ENCODE peak calls at places on chromosome X, in ten cellular contexts. P, M, D, K, J, A, N, E, X and F are unnamed samples. For H3K4me1, the result is how much of the 10 kb centered on the place peaks cover.

GRCh38 chrX:54043696-54044125 is 562 bp downstream of the PHF8 start:
- DNase-seq in P (no peak), M (peak), D (peak), K (no peak), J (peak), A (peak), N (no peak), E (peak), X (no peak), F (peak)

GRCh38 chrX:149286940-149287349 is 218.2 kb downstream of the IDS start:
- DNase-seq in P (peak), M (peak), D (peak), K (peak), J (peak), A (peak), N (peak), E (peak), X (peak), F (no peak)

GRCh38 chrX:134568617-134569016 is 89.7 kb downstream of the PLAC1 start:
- DNase-seq in P (no peak), M (no peak), D (no peak), K (no peak), J (no peak), A (no peak), N (no peak), E (no peak), X (no peak), F (no peak)

GRCh38 chrX:36898301-36898700 is 109.9 kb upstream of the FAM47C start:
- DNase-seq in P (no peak), M (peak), D (no peak), K (no peak), J (no peak), A (peak), N (no peak), E (no peak), X (no peak), F (no peak)

GRCh38 chrX:76509775-76510174 is 82.3 kb downstream of the MAGEE1 start:
- DNase-seq in P (no peak), M (no peak), D (no peak), K (no peak), J (no peak), A (no peak), N (no peak), E (no peak), X (no peak), F (no peak)

GRCh38 chrX:102712967-102713677 is 874 bp downstream of the GPRASP2 start:
- DNase-seq in P (peak), M (peak), D (peak), K (peak), J (peak), A (no peak), N (no peak), E (peak), X (peak), F (peak)

GRCh38 chrX:69015564-69016218 is 149.6 kb downstream of the PJA1 start:
- DNase-seq in P (no peak), M (no peak), D (no peak), K (no peak), J (no peak), A (no peak), N (no peak), E (no peak), X (no peak), F (no peak)

GRCh38 chrX:137424679-137425078 is 141.2 kb upstream of the ZIC3 start:
- DNase-seq in P (no peak), M (peak), D (no peak), K (no peak), J (no peak), A (no peak), N (no peak), E (no peak), X (no peak), F (no peak)

GRCh38 chrX:135651647-135652295 is 61.7 kb upstream of the CT45A1 start:
- DNase-seq in P (no peak), M (no peak), D (no peak), K (no peak), J (no peak), A (no peak), N (no peak), E (no peak), X (no peak), F (no peak)

GRCh38 chrX:68894142-68894512 is 65.3 kb downstream of the EFNB1 start:
- DNase-seq in P (no peak), M (no peak), D (no peak), K (no peak), J (no peak), A (no peak), N (no peak), E (no peak), X (no peak), F (peak)

GRCh38 chrX:115330498-115331138 is 41.1 kb downstream of the LUZP4 start:
- DNase-seq in P (peak), M (peak), D (peak), K (peak), J (no peak), A (peak), N (peak), E (peak), X (peak), F (peak)

GRCh38 chrX:41293269-41293668 is 40.7 kb upstream of the DDX3X start:
- DNase-seq in P (no peak), M (peak), D (peak), K (no peak), J (no peak), A (peak), N (no peak), E (no peak), X (peak), F (no peak)

GRCh38 chrX:120692319-120692718 is 62.5 kb upstream of the C1GALT1C1 start:
- DNase-seq in P (no peak), M (no peak), D (no peak), K (no peak), J (no peak), A (no peak), N (no peak), E (no peak), X (no peak), F (no peak)

GRCh38 chrX:140733766-140734342 is 24.3 kb downstream of the LINC00632 start:
- DNase-seq in P (no peak), M (peak), D (peak), K (no peak), J (no peak), A (peak), N (peak), E (no peak), X (peak), F (no peak)

GRCh38 chrX:120251471-120252011 is 929 bp downstream of the ZBTB33 start:
- DNase-seq in P (peak), M (peak), D (peak), K (peak), J (peak), A (peak), N (peak), E (peak), X (peak), F (no peak)

GRCh38 chrX:25084446-25084845 is 68.7 kb upstream of the ARX start:
- DNase-seq in P (no peak), M (no peak), D (no peak), K (no peak), J (no peak), A (no peak), N (no peak), E (no peak), X (no peak), F (no peak)

GRCh38 chrX:154483325-154483724 is 3.1 kb downstream of the UBL4A start:
- DNase-seq in P (no peak), M (no peak), D (no peak), K (no peak), J (no peak), A (no peak), N (no peak), E (no peak), X (no peak), F (no peak)

GRCh38 chrX:15911729-15912550 is 57.3 kb upstream of the AP1S2 start:
- DNase-seq in P (no peak), M (no peak), D (no peak), K (no peak), J (no peak), A (no peak), N (no peak), E (no peak), X (no peak), F (no peak)

GRCh38 chrX:22691966-22692565 is 307.7 kb upstream of the DDX53 start:
- DNase-seq in P (no peak), M (no peak), D (no peak), K (no peak), J (no peak), A (no peak), N (no peak), E (no peak), X (no peak), F (no peak)

GRCh38 chrX:84747516-84747915 is 245.3 kb upstream of the HDX start:
- DNase-seq in P (no peak), M (peak), D (no peak), K (no peak), J (no peak), A (no peak), N (no peak), E (no peak), X (no peak), F (no peak)

GRCh38 chrX:9638871-9639270 is 126.8 kb downstream of the GPR143 start:
- DNase-seq in P (no peak), M (no peak), D (no peak), K (no peak), J (no peak), A (no peak), N (no peak), E (no peak), X (no peak), F (no peak)

GRCh38 chrX:130974323-130974722 is 71.3 kb upstream of the ENOX2 start:
- DNase-seq in P (no peak), M (no peak), D (no peak), K (no peak), J (no peak), A (no peak), N (no peak), E (no peak), X (no peak), F (no peak)

GRCh38 chrX:150587585-150588503 is 19.4 kb downstream of the MTM1 start:
- DNase-seq in P (no peak), M (no peak), D (peak), K (no peak), J (no peak), A (peak), N (peak), E (peak), X (peak), F (no peak)

GRCh38 chrX:70480660-70481018 is 36.0 kb downstream of the DLG3 start:
- DNase-seq in P (no peak), M (no peak), D (no peak), K (peak), J (no peak), A (no peak), N (no peak), E (no peak), X (no peak), F (no peak)
- H3K4me1 ChIP-seq in P (under half), M (half or more), D (half or more), K (half or more), J (under half), A (under half), N (under half), E (under half), X (under half), F (under half)

DNA sequence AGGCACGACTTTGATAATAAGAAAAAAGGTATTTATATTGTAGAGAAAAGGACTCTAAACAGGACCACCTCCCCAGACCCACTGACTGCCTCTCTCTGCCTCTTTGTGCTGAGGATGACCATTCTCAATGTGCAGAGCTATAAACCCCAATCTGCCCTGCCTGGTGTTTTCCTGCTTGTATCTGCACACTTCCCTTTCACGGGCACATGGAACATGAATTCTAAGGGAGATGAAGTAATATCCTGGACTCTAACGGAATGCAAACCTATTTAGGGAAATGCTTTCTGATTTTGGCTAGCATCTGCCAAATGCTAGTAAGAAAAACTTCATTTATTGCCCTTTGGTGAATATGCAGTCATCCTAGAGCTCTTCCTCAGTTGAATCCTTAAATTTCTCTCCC is 2.4 kb downstream of the DIPK2B start:
- DNase-seq in P (no peak), M (no peak), D (no peak), K (no peak), J (no peak), A (no peak), N (no peak), E (no peak), X (no peak), F (no peak)
- H3K4me1 ChIP-seq in P (under half), M (under half), D (under half), K (under half), J (under half), A (under half), N (under half), E (under half), X (under half), F (under half)

DNA sequence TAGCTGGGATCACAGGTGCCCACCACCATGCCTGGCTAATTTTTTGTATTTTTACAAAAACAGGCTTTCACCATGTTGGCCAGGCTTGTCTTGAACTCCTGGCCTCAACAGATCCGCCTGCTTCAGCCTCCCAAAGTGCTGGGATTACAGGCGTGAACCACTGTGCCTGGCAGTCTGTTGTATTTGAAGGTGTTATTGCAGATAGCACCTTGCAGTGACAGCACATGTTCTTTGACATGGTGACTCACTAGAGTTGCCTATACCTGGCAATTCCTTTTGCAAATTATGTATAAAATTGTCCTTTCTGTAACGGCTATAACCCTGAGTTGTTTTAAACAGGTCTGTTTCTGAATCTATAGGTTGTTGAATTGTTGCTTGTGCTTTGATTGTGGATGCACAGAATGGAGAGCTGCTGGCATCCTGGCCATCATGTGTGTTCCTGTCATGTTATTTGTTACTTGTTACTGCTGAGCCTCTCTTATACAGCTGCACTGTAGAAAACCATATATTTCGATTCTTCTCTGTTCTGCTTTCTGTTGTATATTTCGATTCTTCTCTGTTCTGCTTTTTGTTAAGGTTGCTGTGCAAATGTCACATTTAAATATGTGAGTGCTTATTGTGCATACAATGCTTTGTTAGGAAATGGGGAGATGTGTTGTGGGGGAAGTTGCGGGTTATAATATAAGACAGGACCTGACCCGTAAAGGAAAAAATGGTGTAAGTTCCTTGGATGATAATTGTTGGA is 8.1 kb downstream of the OGT start:
- DNase-seq in P (no peak), M (no peak), D (no peak), K (no peak), J (no peak), A (peak), N (no peak), E (no peak), X (no peak), F (no peak)
- H3K4me1 ChIP-seq in P (under half), M (under half), D (under half), K (half or more), J (under half), A (half or more), N (under half), E (under half), X (under half), F (under half)

GRCh38 chrX:129772796-129773431 is 6.8 kb upstream of the SASH3 start:
- DNase-seq in P (peak), M (peak), D (peak), K (peak), J (peak), A (peak), N (no peak), E (peak), X (no peak), F (peak)
- H3K4me1 ChIP-seq in P (under half), M (under half), D (under half), K (under half), J (under half), A (half or more), N (half or more), E (under half), X (under half), F (under half)

DNA sequence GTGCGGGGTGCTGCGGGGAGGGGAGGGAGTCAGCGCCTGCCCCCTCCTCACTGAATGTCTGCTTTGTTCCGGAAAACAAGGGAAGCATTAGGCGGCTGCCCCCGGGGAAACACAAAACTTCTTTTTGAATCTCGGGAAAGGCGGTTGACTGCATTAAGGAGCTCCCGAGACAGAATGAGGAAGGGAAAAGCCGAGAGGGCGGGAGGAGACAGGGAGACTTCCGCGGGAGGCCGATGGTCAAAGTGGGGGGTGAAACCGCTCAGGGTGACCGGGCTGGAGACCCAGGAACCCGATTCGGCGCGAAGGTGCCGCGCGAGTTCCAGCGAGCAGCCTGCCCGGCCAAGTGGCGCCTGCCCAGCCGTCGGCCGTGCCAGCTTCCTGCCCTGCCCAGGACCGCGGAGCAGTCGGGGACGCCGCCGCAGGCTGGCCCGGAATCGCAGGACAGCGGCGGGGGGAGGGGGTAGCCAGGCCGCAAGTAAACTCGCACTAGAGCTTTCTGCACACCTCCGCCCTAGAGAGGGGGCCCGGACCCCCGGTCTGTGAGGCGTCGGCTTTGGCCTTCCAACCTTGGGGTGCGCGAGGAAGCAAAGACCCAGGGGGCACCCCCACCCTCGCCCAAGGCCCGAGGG is 55.1 kb upstream of the BCOR start:
- DNase-seq in P (peak), M (peak), D (peak), K (peak), J (peak), A (peak), N (no peak), E (peak), X (peak), F (peak)
- H3K4me1 ChIP-seq in P (under half), M (under half), D (under half), K (half or more), J (half or more), A (half or more), N (under half), E (under half), X (under half), F (under half)